ENCODE peak calls at places on chromosomes 5 and 9, in seven cellular contexts. X, C, V, Q, Y, O and R are unnamed samples.

GRCh38 chr5:80408475-80408875 is 611 bp downstream of the ZFYVE16 start:
- DNase-seq in X (peak; percentile 26), C (peak; percentile 66), V (no peak), Q (no peak), Y (peak; percentile 17), O (no peak), R (peak; percentile 73)

GRCh38 chr9:128081052-128081451 is 13.0 kb downstream of the SLC25A25 start:
- DNase-seq in Y (no peak), X (no peak), V (no peak), C (no peak), O (no peak), Q (no peak), R (peak; percentile 73)

GRCh38 chr9:110123364-110124095 is 84.4 kb downstream of the C9orf152 start:
- DNase-seq in Q (no peak), V (no peak), O (no peak), Y (no peak), X (no peak), C (no peak), R (no peak)

GRCh38 chr5:18745988-18746615 is 1111.8 kb downstream of the TAF11L14 start:
- DNase-seq in Q (peak; percentile 80), X (peak; percentile 52), O (no peak), C (peak; percentile 62), V (peak; percentile 61), Y (no peak), R (no peak)

GRCh38 chr5:127064253-127064652 is 9.0 kb downstream of the C5orf63 start:
- DNase-seq in C (no peak), V (no peak), O (no peak), X (no peak), Y (no peak), Q (no peak), R (no peak)

GRCh38 chr5:91977599-91977998 is 594.5 kb upstream of the ARRDC3 start:
- DNase-seq in Q (no peak), X (peak; percentile 39), Y (no peak), V (no peak), C (no peak), O (no peak), R (no peak)

GRCh38 chr9:98206754-98207153 is 14.3 kb upstream of the CORO2A start:
- DNase-seq in Y (no peak), C (no peak), O (no peak), Q (no peak), X (no peak), V (no peak), R (no peak)

GRCh38 chr5:10724799-10725507 is 36.1 kb downstream of the DAP start:
- DNase-seq in Q (no peak), X (no peak), Y (no peak), O (no peak), V (no peak), C (no peak), R (peak; percentile 58)

GRCh38 chr5:172150514-172151425 is 37.3 kb downstream of the STK10 start:
- DNase-seq in O (no peak), X (no peak), Y (no peak), Q (peak; percentile 47), C (no peak), V (no peak), R (no peak)